ENCODE peak calls at places on chromosomes 13 and 19, in six cellular contexts. H is cardiac muscle cell, B is transverse colon, W is stomach, L is colonic mucosa, C is foreskin fibroblast. K is an unnamed sample.

GRCh38 chr19:15418588-15419412 is at the start of gene AKAP8L:
- DNase-seq in H (peak; percentile 100), B (peak; percentile 99), W (peak; percentile 99), L (peak; percentile 99), C (peak; percentile 100), K (peak; percentile 98)

GRCh38 chr13:43838909-43839308 is 40.6 kb downstream of the CCDC122 start:
- DNase-seq in H (peak; percentile 71), B (no peak), W (no peak), L (no peak), C (no peak), K (no peak)

GRCh38 chr13:38688674-38689073 is 1.8 kb downstream of the FREM2 start:
- DNase-seq in H (no peak), B (no peak), W (no peak), L (no peak), C (no peak), K (peak; percentile 91)

GRCh38 chr19:43224855-43225253 is 19.4 kb upstream of the PSG4 start:
- DNase-seq in H (no peak), B (no peak), W (no peak), L (no peak), C (no peak), K (no peak)

GRCh38 chr13:113547248-113547971 is 37.1 kb upstream of the TFDP1 start:
- DNase-seq in H (peak; percentile 30), B (peak; percentile 5), W (peak; percentile 17), L (peak; percentile 16), C (peak; percentile 12), K (peak; percentile 65)

GRCh38 chr13:38630780-38631179 is 56.1 kb upstream of the FREM2 start:
- DNase-seq in H (peak; percentile 48), B (no peak), W (no peak), L (no peak), C (peak; percentile 7), K (no peak)

GRCh38 chr13:50909605-50910482 is at the start of gene RNASEH2B:
- DNase-seq in H (peak; percentile 79), B (peak; percentile 73), W (peak; percentile 68), L (peak; percentile 67), C (peak; percentile 47), K (no peak)

GRCh38 chr13:113956571-113956970 is 17.3 kb downstream of the C13orf46 start:
- DNase-seq in H (no peak), B (no peak), W (no peak), L (no peak), C (no peak), K (peak; percentile 66)

GRCh38 chr13:76773695-76774094 is 112.5 kb downstream of the KCTD12 start:
- DNase-seq in H (no peak), B (no peak), W (no peak), L (no peak), C (peak; percentile 6), K (no peak)

GRCh38 chr13:114258589-114258988 is 22.8 kb upstream of the UPF3A start:
- DNase-seq in H (no peak), B (peak; percentile 28), W (peak; percentile 42), L (peak; percentile 36), C (no peak), K (no peak)

GRCh38 chr13:73428137-73428536 is 369.3 kb downstream of the KLF5 start:
- DNase-seq in H (peak; percentile 74), B (no peak), W (no peak), L (no peak), C (no peak), K (no peak)

GRCh38 chr19:18144906-18145305 is 8.1 kb upstream of the PIK3R2 start:
- DNase-seq in H (no peak), B (no peak), W (no peak), L (no peak), C (no peak), K (no peak)

GRCh38 chr19:46975918-46976782 is 43.5 kb upstream of the NPAS1 start:
- DNase-seq in H (peak; percentile 99), B (peak; percentile 76), W (peak; percentile 97), L (peak; percentile 73), C (peak; percentile 98), K (no peak)

GRCh38 chr19:44741841-44742352 is 6.6 kb upstream of the BCL3 start:
- DNase-seq in H (peak; percentile 100), B (peak; percentile 97), W (peak; percentile 98), L (peak; percentile 99), C (peak; percentile 100), K (no peak)

GRCh38 chr13:64061649-64062048 is 2646.0 kb upstream of the PCDH20 start:
- DNase-seq in H (no peak), B (no peak), W (no peak), L (no peak), C (no peak), K (no peak)

GRCh38 chr13:33797622-33798021 is 20.3 kb upstream of the RFC3 start:
- DNase-seq in H (peak; percentile 21), B (no peak), W (no peak), L (no peak), C (peak; percentile 24), K (no peak)

GRCh38 chr13:107865643-107866006 is 349.7 kb downstream of the LIG4 start:
- DNase-seq in H (peak; percentile 29), B (no peak), W (no peak), L (no peak), C (no peak), K (no peak)

GRCh38 chr13:100098445-100099116 is 9.7 kb downstream of the PCCA start:
- DNase-seq in H (peak; percentile 6), B (no peak), W (no peak), L (no peak), C (no peak), K (no peak)

GRCh38 chr13:22487932-22488331 is 692.8 kb upstream of the SGCG start:
- DNase-seq in H (peak; percentile 2), B (no peak), W (no peak), L (no peak), C (no peak), K (no peak)

GRCh38 chr19:45693168-45693788 is 812 bp downstream of the QPCTL start:
- DNase-seq in H (peak; percentile 74), B (peak; percentile 89), W (peak; percentile 86), L (peak; percentile 90), C (peak; percentile 59), K (no peak)

GRCh38 chr19:50461066-50461875 is 15.0 kb upstream of the EMC10 start:
- DNase-seq in H (peak; percentile 76), B (peak; percentile 73), W (peak; percentile 62), L (peak; percentile 65), C (peak; percentile 59), K (no peak)

GRCh38 chr13:44903596-44903995 is 85.7 kb downstream of the NUFIP1 start:
- DNase-seq in H (peak; percentile 95), B (peak; percentile 70), W (peak; percentile 58), L (peak; percentile 61), C (peak; percentile 87), K (no peak)

GRCh38 chr19:9061879-9062278 is 25.0 kb upstream of the OR1M1 start:
- DNase-seq in H (no peak), B (no peak), W (no peak), L (no peak), C (no peak), K (no peak)

GRCh38 chr19:2199215-2199614 is 35.5 kb downstream of the DOT1L start:
- DNase-seq in H (no peak), B (no peak), W (no peak), L (no peak), C (no peak), K (no peak)
- TF ChIP-seq CTCF in H (peak; percentile 28), B (no peak), W (no peak), L (no peak), C (no peak), K (peak; percentile 66)

GRCh38 chr19:1652471-1653299 is at the start of gene TCF3:
- DNase-seq in H (peak; percentile 99), B (peak; percentile 99), W (peak; percentile 99), L (peak; percentile 98), C (peak; percentile 97), K (peak; percentile 99)

GRCh38 chr19:1653300-1653628 is 849 bp upstream of the TCF3 start:
- DNase-seq in H (no peak), B (no peak), W (no peak), L (no peak), C (no peak), K (no peak)

GRCh38 chr19:1651061-1651547 is 1.3 kb downstream of the TCF3 start:
- DNase-seq in H (peak; percentile 38), B (peak; percentile 70), W (no peak), L (peak; percentile 43), C (no peak), K (no peak)

GRCh38 chr19:1650627-1651009 is 1.8 kb downstream of the TCF3 start:
- DNase-seq in H (peak; percentile 28), B (no peak), W (no peak), L (no peak), C (peak; percentile 9), K (no peak)

DNA sequence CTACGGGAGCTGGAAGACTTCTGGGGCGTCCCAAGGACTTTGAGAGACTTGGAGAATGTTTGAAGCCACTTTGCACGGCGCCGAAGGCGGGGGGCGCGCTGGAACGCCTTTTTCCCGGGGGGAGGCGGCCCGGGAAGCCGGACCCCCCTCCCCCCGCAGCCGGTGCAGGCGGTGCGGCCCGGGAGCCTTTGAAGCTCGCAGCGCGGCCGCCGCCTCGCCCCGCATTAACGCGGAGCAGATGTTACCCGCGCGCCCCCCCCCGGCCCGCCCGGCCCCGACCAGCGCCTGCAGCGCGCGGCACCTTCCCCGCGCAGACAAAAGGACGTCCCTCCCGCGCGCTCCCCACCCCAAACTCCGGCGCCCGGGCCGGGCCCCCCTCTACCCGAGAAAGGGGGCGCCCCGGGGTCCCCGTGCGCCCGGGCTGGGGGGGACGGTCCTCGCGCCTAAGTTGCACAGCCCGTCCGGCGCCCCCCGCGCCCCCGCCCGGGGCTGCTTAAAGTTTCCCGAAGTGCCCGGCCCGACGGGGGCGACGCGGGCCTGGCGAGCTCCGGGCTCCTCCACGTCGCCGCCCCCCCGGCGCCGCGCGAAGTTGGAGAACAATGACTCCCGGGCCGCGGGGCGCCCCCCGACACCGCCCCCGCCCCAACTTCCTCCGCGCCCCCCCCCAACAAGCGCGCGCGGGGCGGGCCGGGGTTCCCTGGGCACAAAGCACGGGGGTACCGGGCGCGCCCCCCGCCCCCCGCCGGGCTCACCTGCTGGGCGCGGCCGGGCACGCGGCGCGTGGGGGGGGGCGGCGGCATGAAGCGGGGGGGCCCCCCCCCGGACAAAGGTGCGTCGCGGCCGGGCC is 644 bp downstream of the TCF3 start:
- DNase-seq in H (peak; percentile 39), B (peak; percentile 58), W (no peak), L (peak; percentile 47), C (peak; percentile 35), K (no peak)
- TF ChIP-seq CTCF in H (no peak), B (no peak), W (no peak), L (no peak), C (no peak), K (peak; percentile 33)

DNA sequence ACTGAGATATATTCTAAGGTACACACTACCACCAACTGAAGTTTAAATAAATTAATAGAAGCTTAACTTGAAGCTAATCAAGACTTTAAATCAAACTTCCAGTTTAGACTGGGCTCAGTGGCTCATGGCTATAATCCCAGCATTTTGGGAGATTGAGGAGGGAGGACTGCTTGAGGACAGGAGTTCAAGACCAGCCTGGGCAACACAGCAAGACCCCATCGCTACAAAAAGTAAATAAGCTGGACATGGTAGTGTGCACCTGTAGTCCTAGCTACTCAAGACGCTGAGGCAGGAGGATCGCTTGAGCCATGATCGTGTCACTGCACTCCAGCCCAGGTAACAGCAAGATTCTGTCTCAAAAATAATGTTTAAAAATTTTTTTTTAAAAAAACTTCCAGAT is 8.6 kb downstream of the KPNA3 start:
- DNase-seq in H (no peak), B (no peak), W (no peak), L (no peak), C (no peak), K (no peak)
- TF ChIP-seq CTCF in H (no peak), B (no peak), W (no peak), L (no peak), C (no peak), K (no peak)

DNA sequence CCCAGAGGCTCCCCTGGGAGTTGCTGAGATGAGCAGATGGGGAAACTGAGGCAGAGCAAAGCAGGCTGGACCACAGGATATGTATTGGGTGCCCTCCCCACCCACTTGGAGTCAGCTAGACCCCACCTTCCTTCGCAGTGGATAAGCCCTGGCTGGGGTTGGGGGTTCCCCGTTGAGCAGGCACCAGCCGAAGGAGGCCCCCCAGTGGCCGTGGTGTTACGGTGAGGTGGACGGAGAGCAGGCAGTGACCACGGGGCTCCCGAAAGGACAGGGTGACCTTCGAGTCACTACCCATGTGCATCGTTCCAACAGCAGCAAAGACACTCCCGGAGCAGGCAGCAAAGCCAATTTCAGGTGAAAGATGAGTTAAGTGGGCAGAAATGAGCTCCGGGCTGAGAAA is 62.4 kb upstream of the ADGRE5 start:
- DNase-seq in H (no peak), B (peak; percentile 13), W (no peak), L (peak; percentile 24), C (no peak), K (no peak)
- TF ChIP-seq CTCF in H (peak; percentile 51), B (peak; percentile 13), W (no peak), L (peak; percentile 15), C (peak; percentile 16), K (peak; percentile 51)

K was measured in chondrocyte.